ENCODE peak calls at places on chromosomes 1 and 21, in eight cellular contexts. Z is foreskin fibroblast, B is GM12865, I is adrenal gland, L is spleen, V is fibroblast of mammary gland, X is GM10248, W is cardiac fibroblast. G is an unnamed sample.

GRCh38 chr1:92884195-92884594 is 52.4 kb downstream of the RPL5 start:
- DNase-seq in Z (no peak), B (no peak), I (no peak), L (no peak), V (no peak), X (no peak), W (no peak), G (no peak)

GRCh38 chr1:43432171-43432860 is 21.4 kb downstream of the HYI start:
- DNase-seq in Z (no peak), B (no peak), I (no peak), L (peak; percentile 67), V (no peak), X (no peak), W (no peak), G (no peak)

GRCh38 chr1:54275349-54275748 is 75.4 kb downstream of the MRPL37 start:
- DNase-seq in Z (peak; percentile 74), B (no peak), I (peak; percentile 94), L (no peak), V (peak; percentile 72), X (no peak), W (peak; percentile 82), G (no peak)

GRCh38 chr1:43570784-43571183 is 40.1 kb downstream of the PTPRF start:
- DNase-seq in Z (no peak), B (no peak), I (no peak), L (no peak), V (no peak), X (no peak), W (no peak), G (no peak)

GRCh38 chr1:204513117-204513716 is 3.0 kb upstream of the MDM4 start:
- DNase-seq in Z (no peak), B (peak; percentile 90), I (no peak), L (no peak), V (no peak), X (peak; percentile 69), W (no peak), G (no peak)

GRCh38 chr1:115098979-115099692 is 9.8 kb upstream of the TSPAN2 start:
- DNase-seq in Z (no peak), B (peak; percentile 75), I (peak; percentile 60), L (peak; percentile 88), V (peak; percentile 49), X (peak; percentile 34), W (peak; percentile 32), G (no peak)

GRCh38 chr1:5701642-5702041 is 290.6 kb downstream of the NPHP4 start:
- DNase-seq in Z (no peak), B (no peak), I (no peak), L (no peak), V (no peak), X (no peak), W (no peak), G (no peak)

GRCh38 chr1:32861904-32862698 is 8.6 kb downstream of the FNDC5 start:
- DNase-seq in Z (peak; percentile 36), B (no peak), I (no peak), L (no peak), V (no peak), X (no peak), W (peak; percentile 15), G (no peak)

GRCh38 chr21:31470896-31471694 is 127.0 kb upstream of the TIAM1 start:
- DNase-seq in Z (no peak), B (no peak), I (no peak), L (no peak), V (no peak), X (no peak), W (no peak), G (no peak)

GRCh38 chr1:199202331-199202730 is 563.5 kb downstream of the PTPRC start:
- DNase-seq in Z (no peak), B (no peak), I (no peak), L (no peak), V (no peak), X (no peak), W (no peak), G (no peak)

DNA sequence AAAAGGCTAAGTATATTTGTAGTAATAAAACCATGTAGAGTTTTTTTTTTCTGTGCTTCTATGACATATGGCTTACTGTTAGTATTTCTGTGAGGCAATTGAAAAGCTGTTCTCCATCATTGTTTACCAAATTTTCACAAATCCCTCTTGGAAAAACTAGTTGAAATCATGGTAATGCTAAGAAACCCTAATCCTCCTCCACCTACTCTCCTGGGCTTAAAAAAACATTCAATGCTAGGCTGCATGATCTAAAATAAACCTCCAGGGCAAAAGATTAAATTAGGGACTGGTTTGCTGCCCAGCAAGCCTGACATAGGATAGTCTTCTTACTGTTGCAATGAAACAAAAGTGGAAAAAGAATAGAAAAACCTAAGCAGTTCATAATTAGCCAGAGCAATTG is 16.1 kb downstream of the C1orf52 start:
- DNase-seq in Z (no peak), B (no peak), I (no peak), L (no peak), V (no peak), X (no peak), W (no peak), G (no peak)
- TF ChIP-seq CTCF in Z (no peak), B (no peak), I (no peak), L (no peak), V (no peak), X (no peak), W (no peak), G (no peak)

GRCh38 chr1:65195495-65196417 is 47.8 kb downstream of the AK4 start:
- DNase-seq in Z (peak; percentile 92), B (peak; percentile 30), I (no peak), L (no peak), V (peak; percentile 99), X (no peak), W (peak; percentile 92), G (peak; percentile 92)
- TF ChIP-seq CTCF in Z (no peak), B (no peak), I (no peak), L (no peak), V (no peak), X (no peak), W (no peak), G (no peak)

GRCh38 chr1:247829651-247830050 is 5.7 kb upstream of the OR14A16 start:
- DNase-seq in Z (no peak), B (no peak), I (no peak), L (no peak), V (no peak), X (no peak), W (no peak), G (no peak)

GRCh38 chr1:247833601-247834000 is 8.1 kb downstream of the OR11L1 start:
- DNase-seq in Z (no peak), B (no peak), I (no peak), L (no peak), V (no peak), X (no peak), W (no peak), G (no peak)
- TF ChIP-seq CTCF in Z (no peak), B (no peak), I (no peak), L (no peak), V (no peak), X (no peak), W (no peak), G (no peak)

GRCh38 chr1:51241119-51241518 is 5.0 kb downstream of the RNF11 start:
- DNase-seq in Z (no peak), B (no peak), I (no peak), L (no peak), V (no peak), X (no peak), W (no peak), G (no peak)
- TF ChIP-seq CTCF in Z (no peak), B (no peak), I (no peak), L (no peak), V (no peak), X (no peak), W (no peak), G (no peak)

G was measured in HFF-Myc.